ENCODE peak calls at places on chromosome 12, in four cellular contexts. V is lower lobe of right lung, X is tibial nerve, U is AG04450. O is an unnamed sample.

GRCh38 chr12:28440209-28440608 is 250.0 kb downstream of the CCDC91 start:
- DNase-seq in V (no peak), X (no peak), U (no peak), O (no peak)

GRCh38 chr12:130118181-130118580 is 44.1 kb upstream of the FZD10 start:
- DNase-seq in V (no peak), X (no peak), U (no peak), O (no peak)

GRCh38 chr12:131287938-131288797 is 334.5 kb downstream of the ADGRD1 start:
- DNase-seq in V (no peak), X (peak; percentile 4), U (no peak), O (no peak)

GRCh38 chr12:103626498-103626897 is 39.4 kb downstream of the STAB2 start:
- DNase-seq in V (no peak), X (peak; percentile 62), U (no peak), O (no peak)

GRCh38 chr12:104734541-104735075 is 223.5 kb downstream of the SLC41A2 start:
- DNase-seq in V (no peak), X (no peak), U (no peak), O (no peak)

GRCh38 chr12:100951756-100952155 is 157.2 kb downstream of the ANO4 start:
- DNase-seq in V (no peak), X (no peak), U (no peak), O (no peak)

GRCh38 chr12:43847427-43847826 is 11.5 kb downstream of the TMEM117 start:
- DNase-seq in V (no peak), X (no peak), U (no peak), O (no peak)

GRCh38 chr12:63826002-63826585 is 18.4 kb upstream of the SRGAP1 start:
- DNase-seq in V (no peak), X (peak; percentile 34), U (peak; percentile 59), O (no peak)

GRCh38 chr12:27870939-27871338 is 90.9 kb upstream of the MANSC4 start:
- DNase-seq in V (no peak), X (no peak), U (peak; percentile 76), O (no peak)

GRCh38 chr12:89756638-89757321 is 48.1 kb upstream of the ATP2B1 start:
- DNase-seq in V (no peak), X (peak; percentile 67), U (peak; percentile 92), O (no peak)

GRCh38 chr12:7374423-7375144 is 69.4 kb downstream of the CD163L1 start:
- DNase-seq in V (peak; percentile 61), X (peak; percentile 14), U (no peak), O (no peak)

GRCh38 chr12:71069317-71069716 is 88.5 kb downstream of the TSPAN8 start:
- DNase-seq in V (no peak), X (no peak), U (no peak), O (no peak)

GRCh38 chr12:65672441-65672840 is 151.8 kb upstream of the HMGA2 start:
- DNase-seq in V (no peak), X (no peak), U (no peak), O (no peak)

GRCh38 chr12:111121840-111122239 is 201.5 kb upstream of the MYL2 start:
- DNase-seq in V (no peak), X (no peak), U (no peak), O (no peak)

GRCh38 chr12:66066071-66066928 is 64.2 kb downstream of the LLPH start:
- DNase-seq in V (no peak), X (no peak), U (peak; percentile 59), O (no peak)

GRCh38 chr12:132385923-132386751 is 56.7 kb upstream of the GALNT9 start:
- DNase-seq in V (peak; percentile 41), X (no peak), U (no peak), O (no peak)

GRCh38 chr12:32039917-32040575 is 66.6 kb upstream of the BICD1 start:
- DNase-seq in V (no peak), X (no peak), U (no peak), O (no peak)

GRCh38 chr12:128745772-128746689 is 77.7 kb downstream of the SLC15A4 start:
- DNase-seq in V (no peak), X (no peak), U (no peak), O (no peak)

GRCh38 chr12:82357340-82357739 is 847 bp downstream of the CCDC59 start:
- DNase-seq in V (no peak), X (no peak), U (no peak), O (no peak)

GRCh38 chr12:122121341-122122192 is 43.0 kb downstream of the MLXIP start:
- DNase-seq in V (peak; percentile 39), X (no peak), U (no peak), O (no peak)
- H3K27ac ChIP-seq in V (no peak overlapping the region), X (no peak overlapping the region), U (no peak overlapping the region), O (no peak overlapping the region)

GRCh38 chr12:54071942-54072341 is 18.3 kb downstream of the HOXC4 start:
- DNase-seq in V (no peak), X (no peak), U (no peak), O (no peak)
- TF ChIP-seq CTCF in V (no peak), X (no peak), U (no peak), O (no peak)

GRCh38 chr12:77760271-77761025 is 70.2 kb upstream of the NAV3 start:
- DNase-seq in V (no peak), X (no peak), U (no peak), O (no peak)
- H3K4me3 ChIP-seq in V (no peak overlapping the region), X (no peak overlapping the region), U (no peak overlapping the region), O (no peak overlapping the region)

DNA sequence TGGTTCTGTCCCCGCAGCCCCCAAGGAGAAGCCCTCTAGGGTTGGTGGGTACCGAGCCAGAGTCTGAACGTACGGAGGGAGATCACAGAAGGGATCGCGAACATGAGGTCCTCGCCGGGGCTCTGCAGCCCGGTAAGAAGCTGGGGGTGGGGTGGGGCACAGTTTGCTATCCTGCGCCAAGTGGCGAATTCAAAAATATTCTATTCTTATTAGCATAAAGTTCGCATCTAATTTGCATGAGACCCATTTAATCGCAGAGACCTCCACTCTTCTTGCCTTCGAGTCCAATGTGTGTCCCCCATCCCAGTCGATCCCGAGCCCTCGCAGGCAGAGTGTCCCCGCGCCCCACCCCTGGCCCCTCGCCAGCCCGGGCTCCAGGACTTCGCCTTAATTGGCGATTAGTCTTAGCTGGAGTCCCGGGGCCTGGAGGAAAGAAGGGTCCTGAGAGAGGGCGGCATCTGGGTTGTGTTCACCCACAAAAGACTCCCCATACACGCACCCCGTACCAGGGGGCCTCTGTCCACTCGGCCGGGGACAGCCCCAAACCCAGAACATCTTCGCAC is 601 bp upstream of the ARHGEF25 start:
- DNase-seq in V (no peak), X (peak; percentile 44), U (no peak), O (no peak)
- H3K27ac ChIP-seq in V (peak overlapping the region; percentile 72), X (peak overlapping the region; percentile 92), U (no peak overlapping the region), O (peak overlapping the region; percentile 90)

GRCh38 chr12:48086327-48086726 is 19.6 kb downstream of the SENP1 start:
- DNase-seq in V (no peak), X (no peak), U (no peak), O (no peak)

GRCh38 chr12:48080821-48081220 is 25.1 kb downstream of the SENP1 start:
- DNase-seq in V (no peak), X (no peak), U (no peak), O (no peak)

GRCh38 chr12:48080285-48080684 is 25.6 kb downstream of the SENP1 start:
- DNase-seq in V (no peak), X (no peak), U (no peak), O (no peak)

GRCh38 chr12:48084841-48085460 is 20.9 kb downstream of the SENP1 start:
- DNase-seq in V (no peak), X (no peak), U (no peak), O (no peak)

GRCh38 chr12:48084066-48084465 is 21.8 kb downstream of the SENP1 start:
- DNase-seq in V (no peak), X (no peak), U (no peak), O (no peak)
- TF ChIP-seq CTCF in V (peak; percentile 25), X (peak; percentile 8), U (peak; percentile 39), O (peak; percentile 25)

DNA sequence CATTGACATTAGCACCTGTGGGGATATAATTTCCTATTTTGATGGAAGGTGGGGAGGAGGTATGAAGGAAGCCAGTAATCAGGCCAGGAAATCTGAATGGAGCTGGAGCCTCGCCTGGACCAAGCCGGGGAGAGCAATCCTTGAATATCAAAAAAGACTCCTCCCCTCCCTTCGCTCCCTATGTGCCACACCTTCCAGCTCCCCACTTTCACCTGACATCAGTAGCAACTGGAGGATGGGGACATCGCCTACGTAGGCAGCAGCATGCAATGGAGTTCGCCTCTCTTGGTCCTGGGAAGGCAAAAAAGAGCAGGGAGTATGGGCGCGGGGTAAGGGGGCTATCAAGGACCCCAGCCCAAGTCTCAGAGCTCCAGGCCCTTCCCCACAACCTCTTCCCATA is 1.1 kb downstream of the ANKRD52 start:
- DNase-seq in V (no peak), X (no peak), U (no peak), O (no peak)
- H3K4me3 ChIP-seq in V (peak overlapping the region; percentile 96), X (peak overlapping the region; percentile 98), U (peak overlapping the region; percentile 77), O (peak overlapping the region; percentile 89)

DNA sequence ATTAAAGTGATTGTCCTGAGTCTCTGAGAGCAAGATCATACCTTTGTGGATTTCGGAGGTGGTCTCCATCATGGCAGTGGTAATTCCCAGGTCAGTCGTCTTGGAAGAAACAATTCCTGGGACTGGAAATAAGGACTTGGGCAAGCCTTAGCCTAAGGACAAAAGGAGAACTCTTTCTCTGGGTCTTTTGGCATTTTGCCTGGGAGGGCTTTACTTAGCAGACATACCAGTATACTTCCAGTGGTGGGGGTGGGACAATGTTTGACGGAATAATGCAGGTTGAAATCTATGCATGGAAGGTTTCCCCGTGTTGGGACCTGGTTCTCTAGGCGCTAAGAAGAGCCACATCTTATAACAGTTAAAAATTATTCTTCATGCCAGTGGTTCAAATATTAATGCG is 70.4 kb upstream of the USP44 start:
- DNase-seq in V (no peak), X (no peak), U (no peak), O (no peak)
- H3K27ac ChIP-seq in V (no peak overlapping the region), X (no peak overlapping the region), U (no peak overlapping the region), O (no peak overlapping the region)

O was measured in esophagus squamous epithelium.